ENCODE peak calls at places on chromosomes 4 and X, in four cellular contexts. One of them, this sample, is unnamed.

GRCh38 chr4:76058888-76059426 is 15.6 kb upstream of the ART3 start:
- DNase-seq in H1: no peak
- DNase-seq in GM23338: no peak
- DNase-seq in K562: peak; percentile 58
- DNase-seq in this sample: no peak

GRCh38 chr4:69730002-69730401 is 30.4 kb downstream of the SULT1B1 start:
- DNase-seq in H1: no peak
- DNase-seq in GM23338: no peak
- DNase-seq in K562: no peak
- DNase-seq in this sample: no peak

GRCh38 chrX:17836830-17837229 is 24.3 kb downstream of the RAI2 start:
- DNase-seq in H1: no peak
- DNase-seq in GM23338: no peak
- DNase-seq in K562: no peak
- DNase-seq in this sample: no peak

GRCh38 chr4:15536552-15537499 is 67.1 kb downstream of the CC2D2A start:
- DNase-seq in H1: no peak
- DNase-seq in GM23338: no peak
- DNase-seq in K562: no peak
- DNase-seq in this sample: no peak

GRCh38 chrX:134444681-134445080 is 15.3 kb upstream of the HPRT1 start:
- DNase-seq in H1: no peak
- DNase-seq in GM23338: no peak
- DNase-seq in K562: no peak
- DNase-seq in this sample: no peak

GRCh38 chr4:120673696-120674095 is 248.8 kb downstream of the PRDM5 start:
- DNase-seq in H1: no peak
- DNase-seq in GM23338: no peak
- DNase-seq in K562: no peak
- DNase-seq in this sample: no peak

GRCh38 chrX:56798866-56799864 is 70.1 kb downstream of the NBDY start:
- DNase-seq in H1: peak; percentile 28
- DNase-seq in GM23338: no peak
- DNase-seq in K562: no peak
- DNase-seq in this sample: peak; percentile 64

GRCh38 chr4:7429069-7429416 is 5.7 kb downstream of the PSAPL1 start:
- DNase-seq in H1: peak; percentile 36
- DNase-seq in GM23338: no peak
- DNase-seq in K562: no peak
- DNase-seq in this sample: no peak

GRCh38 chr4:6071959-6072720 is 53.9 kb upstream of the C4orf50 start:
- DNase-seq in H1: no peak
- DNase-seq in GM23338: no peak
- DNase-seq in K562: no peak
- DNase-seq in this sample: no peak

GRCh38 chr4:44447563-44448504 is 775 bp downstream of the KCTD8 start:
- DNase-seq in H1: peak; percentile 75
- DNase-seq in GM23338: peak; percentile 65
- DNase-seq in K562: no peak
- DNase-seq in this sample: peak; percentile 53

GRCh38 chr4:172666711-172667368 is 501.8 kb upstream of the GALNT7 start:
- DNase-seq in H1: no peak
- DNase-seq in GM23338: peak; percentile 57
- DNase-seq in K562: peak; percentile 9
- DNase-seq in this sample: no peak

GRCh38 chr4:26171953-26172352 is 148.9 kb upstream of the RBPJ start:
- DNase-seq in H1: no peak
- DNase-seq in GM23338: no peak
- DNase-seq in K562: no peak
- DNase-seq in this sample: no peak

GRCh38 chrX:129739591-129739990 is 812 bp downstream of the XPNPEP2 start:
- DNase-seq in H1: no peak
- DNase-seq in GM23338: peak; percentile 17
- DNase-seq in K562: no peak
- DNase-seq in this sample: no peak

GRCh38 chrX:119942831-119943184 is 743 bp downstream of the NKAP start:
- DNase-seq in H1: no peak
- DNase-seq in GM23338: no peak
- DNase-seq in K562: no peak
- DNase-seq in this sample: no peak

GRCh38 chr4:36274158-36274557 is 7.3 kb upstream of the DTHD1 start:
- DNase-seq in H1: no peak
- DNase-seq in GM23338: no peak
- DNase-seq in K562: no peak
- DNase-seq in this sample: no peak

GRCh38 chr4:148834804-148835598 is 392.8 kb upstream of the NR3C2 start:
- DNase-seq in H1: no peak
- DNase-seq in GM23338: peak; percentile 18
- DNase-seq in K562: no peak
- DNase-seq in this sample: no peak

GRCh38 chr4:76535603-76536380 is 100.8 kb downstream of the SHROOM3 start:
- DNase-seq in H1: no peak
- DNase-seq in GM23338: no peak
- DNase-seq in K562: no peak
- DNase-seq in this sample: no peak

GRCh38 chr4:57426779-57427395 is 316.7 kb upstream of the IGFBP7 start:
- DNase-seq in H1: peak; percentile 81
- DNase-seq in GM23338: peak; percentile 90
- DNase-seq in K562: peak; percentile 73
- DNase-seq in this sample: no peak

GRCh38 chrX:39519213-39519544 is 578.6 kb downstream of the BCOR start:
- DNase-seq in H1: no peak
- DNase-seq in GM23338: no peak
- DNase-seq in K562: no peak
- DNase-seq in this sample: no peak

GRCh38 chr4:55397521-55398321 is 2.0 kb downstream of the TMEM165 start:
- DNase-seq in H1: no peak
- DNase-seq in GM23338: no peak
- DNase-seq in K562: peak; percentile 44
- DNase-seq in this sample: no peak

GRCh38 chr4:137359691-137360315 is 172.5 kb downstream of the PCDH18 start:
- DNase-seq in H1: no peak
- DNase-seq in GM23338: no peak
- DNase-seq in K562: no peak
- DNase-seq in this sample: no peak

GRCh38 chr4:142242156-142242555 is 603.9 kb downstream of the INPP4B start:
- DNase-seq in H1: no peak
- DNase-seq in GM23338: no peak
- DNase-seq in K562: no peak
- DNase-seq in this sample: no peak

GRCh38 chr4:61500883-61501282 is 300.8 kb downstream of the ADGRL3 start:
- DNase-seq in H1: no peak
- DNase-seq in GM23338: peak; percentile 20
- DNase-seq in K562: no peak
- DNase-seq in this sample: no peak

GRCh38 chrX:148960060-148960459 is 459.6 kb downstream of the AFF2 start:
- DNase-seq in H1: no peak
- DNase-seq in GM23338: no peak
- DNase-seq in K562: no peak
- DNase-seq in this sample: no peak

GRCh38 chr4:186746581-186746980 is 22.9 kb upstream of the FAT1 start:
- DNase-seq in H1: no peak
- DNase-seq in GM23338: no peak
- DNase-seq in K562: no peak
- DNase-seq in this sample: no peak

GRCh38 chr4:22336822-22337221 is 179.0 kb downstream of the ADGRA3 start:
- DNase-seq in H1: no peak
- DNase-seq in GM23338: peak; percentile 41
- DNase-seq in K562: no peak
- DNase-seq in this sample: no peak

GRCh38 chr4:66837496-66837895 is 707.8 kb downstream of the CENPC start:
- DNase-seq in H1: no peak
- DNase-seq in GM23338: no peak
- DNase-seq in K562: no peak
- DNase-seq in this sample: no peak

DNA sequence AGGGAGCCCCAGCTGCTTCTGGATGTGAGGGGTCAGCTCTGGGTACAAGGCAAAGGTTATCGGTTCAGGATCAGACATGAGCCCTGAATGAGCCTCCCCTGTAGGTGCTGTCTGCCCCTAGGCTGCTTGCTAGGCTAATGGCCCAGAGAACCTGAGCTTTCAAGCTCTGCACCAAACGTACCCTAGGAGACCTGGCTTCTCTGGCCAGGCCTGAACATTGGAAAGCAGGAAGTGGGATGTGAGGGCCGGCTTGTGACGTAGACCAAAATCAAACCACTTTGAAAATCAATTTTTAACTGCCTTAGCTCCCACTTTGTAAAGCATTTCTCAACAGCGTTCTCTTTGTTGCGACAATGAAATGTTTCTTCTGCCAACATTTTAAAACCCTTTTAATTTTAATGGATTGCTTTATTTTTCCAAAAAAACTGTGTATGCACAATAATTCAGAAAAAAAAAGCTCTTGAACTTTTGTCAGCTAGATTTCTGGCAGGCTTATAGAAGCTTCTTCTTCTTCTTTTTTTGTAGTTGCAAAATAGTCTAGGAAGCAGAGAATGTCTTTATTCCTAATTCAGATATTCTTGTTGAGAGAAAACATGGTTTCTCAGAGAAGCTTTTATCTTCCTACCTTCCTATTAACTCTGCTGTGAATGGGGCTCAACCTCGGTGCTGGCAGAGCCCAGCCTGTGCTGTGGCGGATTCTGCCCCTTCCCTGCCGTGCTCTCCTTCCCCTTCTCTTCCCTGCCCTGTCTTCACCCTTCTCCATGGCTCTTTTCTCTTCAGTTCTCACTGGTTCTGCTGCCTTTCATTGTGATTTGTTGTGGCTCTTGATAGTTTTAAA is 145.2 kb upstream of the SFRP2 start:
- DNase-seq in H1: no peak
- DNase-seq in GM23338: no peak
- DNase-seq in K562: no peak
- DNase-seq in this sample: no peak
- TF ChIP-seq POLR2AphosphoS5 in H1: no peak
- TF ChIP-seq POLR2AphosphoS5 in GM23338: no peak
- TF ChIP-seq POLR2AphosphoS5 in K562: no peak
- TF ChIP-seq POLR2AphosphoS5 in this sample: peak; percentile 29

GRCh38 chrX:154409222-154409871 is at the start of gene DNASE1L1:
- DNase-seq in H1: peak; percentile 87
- DNase-seq in GM23338: peak; percentile 86
- DNase-seq in K562: peak; percentile 93
- DNase-seq in this sample: peak; percentile 55
- TF ChIP-seq POLR2AphosphoS5 in H1: no peak
- TF ChIP-seq POLR2AphosphoS5 in GM23338: peak; percentile 43
- TF ChIP-seq POLR2AphosphoS5 in K562: no peak
- TF ChIP-seq POLR2AphosphoS5 in this sample: no peak

DNA sequence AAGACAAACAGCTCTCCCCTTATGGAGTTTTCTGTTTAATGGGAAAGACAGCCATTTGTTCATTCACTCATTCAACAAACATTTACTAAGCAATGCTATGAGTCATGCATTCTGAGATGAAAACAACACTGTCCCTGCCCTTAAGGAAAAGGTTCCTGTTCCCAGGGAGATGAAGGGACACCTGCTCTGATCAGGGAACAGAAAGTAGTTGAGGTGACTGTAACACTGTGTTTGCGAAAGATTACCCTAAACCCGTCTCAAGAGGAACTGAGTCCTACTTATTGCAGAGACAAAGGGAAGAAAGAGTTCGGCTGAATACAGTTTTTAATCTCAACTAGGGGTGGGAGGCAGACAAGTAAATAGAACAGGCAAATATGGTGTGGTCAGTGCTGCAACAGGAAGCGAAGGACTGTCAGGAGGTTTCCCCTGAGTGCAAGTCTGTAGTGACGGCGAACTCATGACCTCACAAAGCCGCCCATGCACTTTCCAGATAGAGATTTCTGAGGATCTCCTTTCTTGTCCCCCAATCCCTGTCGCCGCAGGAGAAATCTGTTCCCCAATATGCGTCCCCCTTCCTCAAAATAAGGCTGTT is 712 bp downstream of the STX18 start:
- DNase-seq in H1: no peak
- DNase-seq in GM23338: no peak
- DNase-seq in K562: peak; percentile 57
- DNase-seq in this sample: no peak
- TF ChIP-seq POLR2AphosphoS5 in H1: no peak
- TF ChIP-seq POLR2AphosphoS5 in GM23338: no peak
- TF ChIP-seq POLR2AphosphoS5 in K562: no peak
- TF ChIP-seq POLR2AphosphoS5 in this sample: no peak

GRCh38 chrX:47658684-47659515 is at the start of gene UXT:
- DNase-seq in H1: peak; percentile 89
- DNase-seq in GM23338: peak; percentile 95
- DNase-seq in K562: peak; percentile 97
- DNase-seq in this sample: peak; percentile 90
- TF ChIP-seq POLR2AphosphoS5 in H1: no peak
- TF ChIP-seq POLR2AphosphoS5 in GM23338: peak; percentile 49
- TF ChIP-seq POLR2AphosphoS5 in K562: peak; percentile 63
- TF ChIP-seq POLR2AphosphoS5 in this sample: peak; percentile 91

GRCh38 chr4:11625206-11625605 is 196.5 kb upstream of the HS3ST1 start:
- DNase-seq in H1: no peak
- DNase-seq in GM23338: no peak
- DNase-seq in K562: no peak
- DNase-seq in this sample: no peak
- TF ChIP-seq POLR2AphosphoS5 in H1: no peak
- TF ChIP-seq POLR2AphosphoS5 in GM23338: no peak
- TF ChIP-seq POLR2AphosphoS5 in K562: no peak
- TF ChIP-seq POLR2AphosphoS5 in this sample: no peak

GRCh38 chrX:10008483-10009056 is 41.4 kb downstream of the CLDN34 start:
- DNase-seq in H1: no peak
- DNase-seq in GM23338: no peak
- DNase-seq in K562: no peak
- DNase-seq in this sample: no peak
- TF ChIP-seq POLR2AphosphoS5 in H1: no peak
- TF ChIP-seq POLR2AphosphoS5 in GM23338: no peak
- TF ChIP-seq POLR2AphosphoS5 in K562: no peak
- TF ChIP-seq POLR2AphosphoS5 in this sample: no peak

DNA sequence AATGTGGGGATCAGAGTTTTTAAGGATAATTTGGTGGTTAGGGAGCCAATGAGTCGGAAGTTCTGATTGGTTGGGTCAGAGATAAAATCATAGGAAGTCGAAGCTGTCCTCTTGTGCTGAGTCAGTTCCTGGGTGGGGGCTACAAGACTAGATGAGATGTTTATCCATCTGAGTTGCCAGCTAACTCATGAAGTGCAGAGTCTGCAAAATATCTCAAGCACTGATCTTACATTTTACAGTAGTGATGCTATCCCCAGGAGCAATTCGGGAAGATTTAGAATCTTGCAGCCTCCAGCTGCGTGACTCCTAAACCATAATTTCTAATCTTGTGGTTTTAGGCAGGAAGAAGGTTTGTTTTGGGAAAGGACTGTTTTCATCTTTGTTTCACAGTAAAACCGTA is 565.8 kb upstream of the SPANXN1 start:
- DNase-seq in H1: no peak
- DNase-seq in GM23338: no peak
- DNase-seq in K562: no peak
- DNase-seq in this sample: no peak
- TF ChIP-seq POLR2AphosphoS5 in H1: no peak
- TF ChIP-seq POLR2AphosphoS5 in GM23338: no peak
- TF ChIP-seq POLR2AphosphoS5 in K562: no peak
- TF ChIP-seq POLR2AphosphoS5 in this sample: no peak

GRCh38 chrX:107654778-107655761 is 26.8 kb downstream of the PRPS1 start:
- DNase-seq in H1: peak; percentile 75
- DNase-seq in GM23338: peak; percentile 90
- DNase-seq in K562: peak; percentile 75
- DNase-seq in this sample: peak; percentile 40
- TF ChIP-seq POLR2AphosphoS5 in H1: peak; percentile 66
- TF ChIP-seq POLR2AphosphoS5 in GM23338: peak; percentile 11
- TF ChIP-seq POLR2AphosphoS5 in K562: no peak
- TF ChIP-seq POLR2AphosphoS5 in this sample: no peak

GRCh38 chr4:99723555-99724450 is 66.2 kb upstream of the C4orf54 start:
- DNase-seq in H1: no peak
- DNase-seq in GM23338: no peak
- DNase-seq in K562: peak; percentile 88
- DNase-seq in this sample: no peak
- TF ChIP-seq POLR2AphosphoS5 in H1: no peak
- TF ChIP-seq POLR2AphosphoS5 in GM23338: no peak
- TF ChIP-seq POLR2AphosphoS5 in K562: no peak
- TF ChIP-seq POLR2AphosphoS5 in this sample: no peak

GRCh38 chrX:131792356-131792749 is 230.7 kb upstream of the STK26 start:
- DNase-seq in H1: no peak
- DNase-seq in GM23338: no peak
- DNase-seq in K562: no peak
- DNase-seq in this sample: peak; percentile 94
- TF ChIP-seq POLR2AphosphoS5 in H1: no peak
- TF ChIP-seq POLR2AphosphoS5 in GM23338: no peak
- TF ChIP-seq POLR2AphosphoS5 in K562: no peak
- TF ChIP-seq POLR2AphosphoS5 in this sample: peak; percentile 94

This sample was measured in breast epithelium.